ENCODE peak calls at places on chromosomes 16 and 17, in four cellular contexts. E, W, V and C are unnamed samples.

GRCh38 chr16:24977673-24978065 is 37.5 kb downstream of the ARHGAP17 start:
- DNase-seq in E (no peak), V (no peak), W (no peak), C (no peak)

GRCh38 chr16:16009396-16009795 is 60.0 kb downstream of the ABCC1 start:
- DNase-seq in V (no peak), E (no peak), W (no peak), C (no peak)

GRCh38 chr17:28219771-28220170 is 99.2 kb upstream of the TMEM97 start:
- DNase-seq in E (no peak), V (no peak), W (no peak), C (no peak)

GRCh38 chr17:44203731-44204452 is 4.2 kb upstream of the ATXN7L3 start:
- DNase-seq in V (peak), W (no peak), E (peak), C (no peak)

GRCh38 chr17:8951210-8951609 is 14.3 kb downstream of the PIK3R5 start:
- DNase-seq in V (no peak), E (no peak), W (no peak), C (no peak)

GRCh38 chr16:54648575-54648974 is 282.1 kb upstream of the IRX5 start:
- DNase-seq in W (no peak), V (no peak), E (no peak), C (no peak)

GRCh38 chr16:68385371-68385770 is 62.9 kb downstream of the SMPD3 start:
- DNase-seq in V (peak), E (no peak), W (no peak), C (no peak)

GRCh38 chr17:50170662-50171370 is 5.0 kb downstream of the SGCA start:
- DNase-seq in V (no peak), W (peak), E (no peak), C (no peak)

GRCh38 chr17:76000016-76000754 is 470 bp upstream of the CDK3 start:
- DNase-seq in W (no peak), E (peak), V (peak), C (peak)

GRCh38 chr16:85515830-85516397 is 97.2 kb upstream of the GSE1 start:
- DNase-seq in W (no peak), E (peak), V (no peak), C (no peak)

GRCh38 chr17:33871720-33872535 is 383.2 kb upstream of the CCL2 start:
- DNase-seq in E (peak), V (no peak), W (no peak), C (no peak)

GRCh38 chr17:43852571-43852970 is 5.6 kb downstream of the CD300LG start:
- DNase-seq in E (no peak), W (no peak), V (no peak), C (no peak)

GRCh38 chr17:60135160-60135950 is 14.4 kb upstream of the CA4 start:
- DNase-seq in E (peak), V (peak), W (peak), C (peak)

GRCh38 chr17:60579090-60579489 is 20.9 kb upstream of the PPM1D start:
- DNase-seq in V (no peak), W (no peak), E (no peak), C (no peak)

GRCh38 chr16:25553711-25554436 is 137.9 kb upstream of the HS3ST4 start:
- DNase-seq in W (no peak), V (no peak), E (peak), C (no peak)

GRCh38 chr17:28663723-28664122 is 1.7 kb downstream of the SUPT6H start:
- DNase-seq in V (no peak), W (no peak), E (no peak), C (no peak)

GRCh38 chr17:273994-274832 is 78.4 kb downstream of the RPH3AL start:
- DNase-seq in E (no peak), W (no peak), V (no peak), C (no peak)

GRCh38 chr16:85991425-85991824 is 92.5 kb downstream of the IRF8 start:
- DNase-seq in V (no peak), E (no peak), W (no peak), C (no peak)

GRCh38 chr17:5785867-5786509 is 201.7 kb upstream of the NLRP1 start:
- DNase-seq in W (peak), E (no peak), V (no peak), C (no peak)

GRCh38 chr16:55418586-55418985 is 60.4 kb upstream of the MMP2 start:
- DNase-seq in W (no peak), V (no peak), E (no peak), C (no peak)

GRCh38 chr16:12703935-12704334 is 99.8 kb downstream of the CPPED1 start:
- DNase-seq in E (no peak), V (no peak), W (no peak), C (no peak)

GRCh38 chr16:80299416-80299815 is 241.4 kb upstream of the DYNLRB2 start:
- DNase-seq in W (no peak), E (no peak), V (no peak), C (no peak)

GRCh38 chr17:48037036-48037881 is at the start of gene COPZ2:
- DNase-seq in V (no peak), E (no peak), W (no peak), C (peak)

GRCh38 chr17:31313982-31314787 is at the start of gene EVI2B:
- DNase-seq in W (peak), E (no peak), V (peak), C (no peak)

GRCh38 chr16:10509534-10510025 is 70.8 kb downstream of the EMP2 start:
- DNase-seq in E (peak), W (peak), V (peak), C (peak)

GRCh38 chr16:48592839-48593429 is 17.0 kb downstream of the N4BP1 start:
- DNase-seq in V (no peak), W (no peak), E (no peak), C (no peak)

GRCh38 chr16:69186642-69187386 is at the start of gene SNTB2:
- DNase-seq in V (peak), W (peak), E (peak), C (peak)

GRCh38 chr16:82638095-82638798 is 11.5 kb downstream of the CDH13 start:
- DNase-seq in W (no peak), V (no peak), E (no peak), C (no peak)

GRCh38 chr17:7136266-7136877 is 21.8 kb upstream of the ASGR2 start:
- DNase-seq in W (peak), V (peak), E (peak), C (no peak)

GRCh38 chr16:81437860-81438259 is 6.7 kb upstream of the CMIP start:
- DNase-seq in E (no peak), W (no peak), V (peak), C (no peak)

GRCh38 chr16:22874394-22874793 is 60.4 kb downstream of the HS3ST2 start:
- DNase-seq in V (no peak), E (no peak), W (no peak), C (no peak)

GRCh38 chr17:79305831-79306687 is 231.4 kb downstream of the ENGASE start:
- DNase-seq in W (no peak), V (no peak), E (peak), C (no peak)

GRCh38 chr17:79304907-79305306 is 230.3 kb downstream of the ENGASE start:
- DNase-seq in E (peak), W (no peak), V (no peak), C (no peak)

GRCh38 chr17:79306688-79307323 is 232.2 kb downstream of the ENGASE start:
- DNase-seq in W (no peak), V (no peak), E (no peak), C (no peak)

GRCh38 chr17:79303641-79304205 is 229.1 kb downstream of the ENGASE start:
- DNase-seq in E (no peak), W (no peak), V (no peak), C (no peak)

DNA sequence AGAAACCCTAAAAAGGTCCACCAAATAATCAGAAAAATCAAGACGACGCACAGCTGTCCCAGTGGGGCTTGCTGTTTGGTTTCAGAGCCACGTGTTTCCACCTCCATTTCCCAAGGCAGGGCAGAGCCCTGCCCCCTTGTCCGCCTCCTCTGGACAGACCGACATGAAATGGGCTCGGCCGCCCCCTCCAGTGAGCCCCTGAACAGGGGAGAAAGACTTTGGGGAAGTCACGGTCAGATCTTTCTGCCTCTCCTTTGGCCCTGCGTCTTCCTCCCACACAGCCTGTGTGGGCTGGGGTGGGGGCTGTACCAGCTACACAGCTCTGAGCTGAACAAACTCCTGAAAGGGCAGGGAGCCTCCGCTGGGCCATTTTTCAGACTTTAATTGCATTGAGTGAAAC is 230.8 kb downstream of the ENGASE start:
- DNase-seq in E (peak), W (no peak), V (no peak), C (no peak)
- TF ChIP-seq POLR2AphosphoS5 in E (no peak), W (no peak), V (no peak), C (no peak)

DNA sequence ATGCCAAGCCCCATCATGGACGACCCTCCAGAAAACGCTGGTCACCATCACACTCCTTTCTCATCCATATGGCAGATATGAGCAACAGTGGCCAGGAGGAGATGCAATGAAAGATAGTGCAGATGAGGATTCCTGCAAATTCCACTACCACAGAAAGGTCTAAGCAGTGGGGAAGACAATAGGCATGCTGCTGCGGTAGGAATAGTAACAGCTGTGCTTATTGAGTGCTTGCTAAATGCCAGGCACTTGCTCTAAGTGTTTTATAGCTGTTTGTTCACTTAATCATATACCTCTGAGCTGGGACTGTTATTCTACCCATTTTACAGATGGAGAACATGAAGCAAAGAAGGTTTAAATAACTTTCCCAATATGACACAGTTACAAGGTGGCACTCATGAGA is 46.6 kb upstream of the AKAP1 start:
- DNase-seq in E (no peak), W (no peak), V (no peak), C (no peak)
- TF ChIP-seq SPI1 in E (no peak), W (no peak), V (no peak), C (no peak)

GRCh38 chr17:17849863-17850373 is 13.1 kb upstream of the SREBF1 start:
- DNase-seq in V (peak), E (peak), W (peak), C (peak)
- TF ChIP-seq POLR2AphosphoS5 in V (no peak), E (peak), W (no peak), C (no peak)

GRCh38 chr17:74152591-74153455 is 50.7 kb upstream of the RPL38 start:
- DNase-seq in E (no peak), W (no peak), V (no peak), C (no peak)
- TF ChIP-seq SPI1 in E (no peak), W (no peak), V (no peak), C (no peak)

DNA sequence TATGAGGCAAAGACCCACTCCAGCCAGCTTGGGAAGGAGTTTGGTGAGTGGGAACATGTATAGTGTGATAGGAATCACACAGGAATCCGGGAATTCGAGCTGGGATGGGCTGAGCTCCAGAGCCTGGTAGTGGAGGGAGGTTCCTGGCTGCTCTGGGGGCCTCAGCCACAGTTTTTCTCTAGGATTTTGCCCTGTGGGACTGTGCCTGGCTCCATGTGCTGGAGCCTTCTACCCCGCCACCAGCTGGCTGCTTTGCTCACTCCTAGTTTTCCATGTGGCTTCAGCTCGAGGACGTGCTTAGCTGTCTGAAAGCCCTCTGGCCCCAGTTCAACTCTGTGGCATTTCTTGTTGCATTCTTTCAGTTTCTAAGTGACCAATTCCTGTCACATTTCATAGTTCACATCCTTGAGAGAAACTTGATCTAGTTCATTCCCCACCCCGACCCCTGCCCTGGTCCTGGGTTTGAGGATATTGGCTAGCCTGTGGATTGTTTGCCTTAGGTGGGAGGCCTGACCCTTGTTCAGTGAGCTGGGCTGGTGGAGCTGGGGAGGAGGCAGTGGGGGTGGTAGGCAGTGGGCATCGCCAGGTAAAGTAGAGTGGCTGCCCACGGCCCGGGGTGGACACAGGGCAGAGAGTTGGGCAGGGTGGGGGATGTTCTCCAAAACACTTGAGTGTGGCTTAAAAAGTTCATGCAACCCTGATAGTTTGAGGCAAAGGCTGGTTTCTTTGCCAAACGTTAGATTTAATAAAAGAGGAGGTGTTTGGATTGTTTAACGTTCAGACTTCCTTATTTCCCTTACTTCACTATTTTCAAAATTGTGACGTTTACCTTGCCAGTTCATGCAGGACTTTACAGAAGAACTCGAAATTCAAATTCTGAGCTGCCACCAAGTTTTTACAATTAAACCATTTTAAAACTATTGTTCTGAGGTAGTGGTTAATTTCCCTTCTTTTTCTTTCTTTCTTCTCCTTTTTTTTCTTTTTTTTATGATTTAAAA is 5.2 kb downstream of the SEC14L1 start:
- DNase-seq in W (peak), E (no peak), V (no peak), C (no peak)
- TF ChIP-seq POLR2AphosphoS5 in W (peak), E (no peak), V (no peak), C (peak)

DNA sequence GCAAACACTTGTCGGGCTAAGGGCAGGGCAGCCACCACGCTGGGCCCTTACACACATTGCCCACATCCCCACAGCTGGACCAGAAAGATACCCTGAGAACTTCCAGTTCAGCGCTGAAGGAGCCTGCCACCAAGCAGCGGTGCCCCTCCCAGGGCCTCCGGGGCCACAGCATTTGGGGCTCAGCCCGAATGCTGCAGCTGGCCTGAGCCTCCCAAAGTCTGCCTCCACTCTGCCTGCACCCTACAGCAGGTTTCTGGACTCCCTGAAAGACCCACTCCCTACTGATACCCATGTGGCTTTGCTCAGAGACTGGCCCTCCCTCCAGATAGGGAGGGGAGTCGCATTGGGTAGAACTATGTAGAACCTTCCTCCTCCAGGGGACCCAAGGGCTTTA is 1.5 kb downstream of the MCRIP1 start:
- DNase-seq in V (peak), W (no peak), E (no peak), C (no peak)
- TF ChIP-seq SPI1 in V (no peak), W (no peak), E (no peak), C (no peak)

GRCh38 chr16:87487361-87487924 is 5.4 kb downstream of the ZCCHC14 start:
- DNase-seq in W (no peak), V (peak), E (peak), C (no peak)
- TF ChIP-seq POLR2AphosphoS5 in W (no peak), V (no peak), E (no peak), C (no peak)

GRCh38 chr17:32625971-32626370 is 139.2 kb downstream of the CDK5R1 start:
- DNase-seq in W (no peak), E (no peak), V (no peak), C (no peak)

GRCh38 chr17:32622540-32622939 is 135.7 kb downstream of the CDK5R1 start:
- DNase-seq in V (no peak), E (no peak), W (no peak), C (no peak)

GRCh38 chr17:32623196-32623595 is 136.4 kb downstream of the CDK5R1 start:
- DNase-seq in V (no peak), W (no peak), E (no peak), C (no peak)

GRCh38 chr17:32626371-32626770 is 139.6 kb downstream of the CDK5R1 start:
- DNase-seq in E (no peak), W (no peak), V (no peak), C (no peak)

GRCh38 chr17:32621612-32622312 is 135.0 kb downstream of the CDK5R1 start:
- DNase-seq in W (no peak), E (no peak), V (no peak), C (no peak)
- TF ChIP-seq SPI1 in W (no peak), E (no peak), V (no peak), C (no peak)

DNA sequence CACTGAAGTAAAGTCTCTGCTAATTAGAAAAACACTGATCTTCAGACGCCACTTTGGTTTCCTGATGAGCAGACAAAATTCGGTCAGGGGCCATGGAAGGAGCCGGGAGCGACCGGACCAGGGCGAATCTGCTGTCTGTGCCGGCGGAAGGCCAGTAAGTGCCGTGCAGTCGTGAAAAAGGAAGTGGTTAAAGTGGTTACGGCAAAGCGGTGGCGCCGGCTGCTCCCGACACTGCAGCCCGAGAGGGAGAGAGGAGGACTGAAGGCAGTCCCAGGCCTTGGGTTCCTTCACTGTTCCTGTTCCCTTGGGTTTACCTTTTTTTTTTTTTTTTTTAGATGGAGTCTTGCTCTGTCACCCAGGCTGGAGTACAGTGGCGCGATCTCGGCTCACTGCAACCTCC is 17.3 kb upstream of the HEXD start:
- DNase-seq in V (peak), W (no peak), E (no peak), C (peak)
- TF ChIP-seq POLR2AphosphoS5 in V (peak), W (no peak), E (no peak), C (no peak)